ENCODE peak calls at places on chromosome 13, in nine cellular contexts. V is endodermal cell; E is CD8-positive, alpha-beta T cell; N is tibial nerve; X is neural progenitor cell; S is IMR-90; A is lower leg skin; L is cardiac fibroblast; D is cardiac muscle cell. G is an unnamed sample.
A peak's percentile ranks its signal among the peaks of the same experiment; 100 is the strongest.

GRCh38 chr13:51006067-51006800 is 96.6 kb downstream of the RNASEH2B start:
- DNase-seq in X (no peak), E (no peak), A (no peak), S (no peak), V (no peak), N (no peak), D (peak; percentile 9), L (peak; percentile 31), G (no peak)

GRCh38 chr13:42211704-42212103 is 60.2 kb upstream of the AKAP11 start:
- DNase-seq in V (no peak), L (no peak), D (no peak), X (no peak), E (no peak), N (no peak), S (peak; percentile 64), A (no peak), G (peak; percentile 7)

GRCh38 chr13:71879129-71879535 is 12.1 kb upstream of the DACH1 start:
- DNase-seq in S (peak; percentile 27), L (peak; percentile 53), N (no peak), E (no peak), V (peak; percentile 61), A (no peak), D (peak; percentile 63), X (peak; percentile 71), G (peak; percentile 56)

GRCh38 chr13:35909837-35910236 is 221.3 kb downstream of the DCLK1 start:
- DNase-seq in D (no peak), A (no peak), X (no peak), N (no peak), S (no peak), L (no peak), V (no peak), E (no peak), G (no peak)

GRCh38 chr13:26548251-26548765 is 9.2 kb upstream of the WASF3 start:
- DNase-seq in A (no peak), V (no peak), X (no peak), S (no peak), L (no peak), E (no peak), D (no peak), N (no peak), G (no peak)

GRCh38 chr13:73718248-73718647 is 416.0 kb downstream of the KLF12 start:
- DNase-seq in E (no peak), V (no peak), L (no peak), D (no peak), A (no peak), S (no peak), N (no peak), X (no peak), G (no peak)

GRCh38 chr13:95251641-95252040 is 49.6 kb downstream of the ABCC4 start:
- DNase-seq in A (no peak), E (no peak), S (no peak), V (no peak), L (no peak), X (no peak), D (no peak), N (no peak), G (peak; percentile 56)

GRCh38 chr13:24050292-24050711 is 110.2 kb upstream of the SPATA13 start:
- DNase-seq in D (peak; percentile 71), A (no peak), V (no peak), L (peak; percentile 60), E (no peak), X (no peak), N (no peak), S (peak; percentile 86), G (peak; percentile 76)

GRCh38 chr13:83184819-83185218 is 697.5 kb downstream of the SLITRK1 start:
- DNase-seq in D (peak; percentile 71), X (no peak), S (peak; percentile 79), V (no peak), L (peak; percentile 67), E (no peak), A (no peak), N (no peak), G (peak; percentile 26)

GRCh38 chr13:85236431-85236830 is 562.8 kb downstream of the SLITRK6 start:
- DNase-seq in S (peak; percentile 54), V (no peak), N (no peak), E (no peak), A (no peak), X (no peak), L (peak; percentile 31), D (peak; percentile 49), G (no peak)

GRCh38 chr13:76597868-76598267 is 288.3 kb downstream of the KCTD12 start:
- DNase-seq in S (no peak), L (no peak), A (no peak), X (no peak), V (no peak), N (no peak), E (no peak), D (no peak), G (no peak)

GRCh38 chr13:77521194-77521593 is 14.3 kb upstream of the SCEL start:
- DNase-seq in V (no peak), N (no peak), S (no peak), A (no peak), L (no peak), X (no peak), E (no peak), D (no peak), G (no peak)

GRCh38 chr13:48626077-48626449 is 27.7 kb upstream of the CYSLTR2 start:
- DNase-seq in A (no peak), D (peak; percentile 93), L (peak; percentile 90), E (no peak), X (no peak), N (no peak), V (no peak), S (peak; percentile 53), G (peak; percentile 92)

GRCh38 chr13:41428155-41428554 is 29.2 kb upstream of the RGCC start:
- DNase-seq in E (peak; percentile 75), L (no peak), V (peak; percentile 63), A (no peak), D (peak; percentile 2), S (no peak), N (no peak), X (peak; percentile 53), G (no peak)

GRCh38 chr13:113083022-113083373 is 22.6 kb upstream of the F7 start:
- DNase-seq in S (no peak), A (no peak), E (no peak), L (no peak), X (no peak), D (no peak), N (no peak), V (no peak), G (no peak)

GRCh38 chr13:108283110-108283509 is 13.6 kb downstream of the TNFSF13B start:
- DNase-seq in S (peak; percentile 17), A (no peak), D (peak; percentile 14), E (no peak), X (no peak), N (no peak), V (no peak), L (peak; percentile 52), G (peak; percentile 18)

GRCh38 chr13:97254809-97255208 is 32.7 kb downstream of the MBNL2 start:
- DNase-seq in V (no peak), X (no peak), A (no peak), N (no peak), S (peak; percentile 86), D (no peak), E (no peak), L (no peak), G (peak; percentile 43)

GRCh38 chr13:54607421-54607820 is 1578.8 kb downstream of the OLFM4 start:
- DNase-seq in X (no peak), E (no peak), V (no peak), N (no peak), D (no peak), S (no peak), L (no peak), A (no peak), G (no peak)

GRCh38 chr13:23159587-23160240 is 21.1 kb upstream of the SGCG start:
- DNase-seq in N (no peak), D (peak; percentile 2), E (no peak), S (no peak), V (peak; percentile 76), X (peak; percentile 57), A (no peak), L (no peak), G (no peak)

GRCh38 chr13:97353927-97354326 is 80.0 kb upstream of the RAP2A start:
- DNase-seq in V (no peak), A (no peak), E (no peak), D (no peak), S (peak; percentile 62), N (no peak), L (no peak), X (no peak), G (no peak)

GRCh38 chr13:39895254-39895653 is 239.8 kb downstream of the COG6 start:
- DNase-seq in X (no peak), E (no peak), L (peak; percentile 82), N (no peak), S (no peak), V (no peak), A (no peak), D (peak; percentile 82), G (peak; percentile 33)

GRCh38 chr13:113947321-113948033 is 26.4 kb downstream of the C13orf46 start:
- DNase-seq in L (peak; percentile 71), N (peak; percentile 52), A (peak; percentile 59), E (no peak), X (peak; percentile 30), S (peak; percentile 43), D (peak; percentile 70), V (peak; percentile 74), G (peak; percentile 67)

GRCh38 chr13:102651892-102652291 is 43.0 kb downstream of the METTL21C start:
- DNase-seq in L (peak; percentile 13), X (no peak), E (no peak), D (peak; percentile 4), N (no peak), A (no peak), V (no peak), S (peak; percentile 52), G (peak; percentile 95)

GRCh38 chr13:75518439-75519088 is 19.1 kb downstream of the COMMD6 start:
- DNase-seq in E (no peak), A (no peak), S (no peak), X (no peak), D (no peak), N (no peak), V (no peak), L (no peak), G (no peak)
- TF ChIP-seq CTCF in E (no peak), A (no peak), S (no peak), X (no peak), D (no peak), N (no peak), V (no peak), L (no peak), G (no peak)

GRCh38 chr13:19634129-19634740 is 776 bp downstream of the MPHOSPH8 start:
- DNase-seq in V (peak; percentile 53), D (peak; percentile 50), S (peak; percentile 57), L (peak; percentile 54), N (no peak), E (no peak), X (peak; percentile 19), A (peak; percentile 20), G (peak; percentile 63)
- H3K4me3 ChIP-seq in V (peak overlapping the region; percentile 93), D (peak overlapping the region; percentile 62), S (peak overlapping the region; percentile 88), L (peak overlapping the region; percentile 62), N (peak overlapping the region; percentile 65), E (peak overlapping the region; percentile 82), X (peak overlapping the region; percentile 72), A (peak overlapping the region; percentile 87), G (peak overlapping the region; percentile 94)

GRCh38 chr13:91381371-91381770 is 17.1 kb upstream of the GPC5 start:
- DNase-seq in S (peak; percentile 28), A (no peak), D (peak; percentile 40), N (no peak), L (peak; percentile 51), V (no peak), E (no peak), X (peak; percentile 28), G (peak; percentile 5)
- TF ChIP-seq CTCF in S (peak; percentile 32), A (no peak), D (peak; percentile 45), N (peak; percentile 14), L (peak; percentile 25), V (peak; percentile 64), E (no peak), X (peak; percentile 58), G (peak; percentile 19)

GRCh38 chr13:32023096-32023495 is 8.5 kb upstream of the FRY start:
- DNase-seq in X (no peak), D (no peak), A (no peak), L (no peak), V (no peak), N (no peak), S (no peak), E (no peak), G (no peak)
- H3K4me3 ChIP-seq in X (no peak overlapping the region), D (no peak overlapping the region), A (no peak overlapping the region), L (no peak overlapping the region), V (no peak overlapping the region), N (no peak overlapping the region), S (no peak overlapping the region), E (no peak overlapping the region), G (no peak overlapping the region)

G was measured in fibroblast of villous mesenchyme.